ENCODE peak calls at places on chromosome 17, in six cellular contexts. One of them, this sample, is unnamed.

GRCh38 chr17:34499576-34499975 is 79.8 kb upstream of the TMEM132E start:
- DNase-seq in mesenchymal stem cell: no peak
- DNase-seq in tibial nerve: no peak
- DNase-seq in uterus: no peak
- DNase-seq in coronary artery: no peak
- DNase-seq in heart left ventricle: no peak
- DNase-seq in this sample: no peak

GRCh38 chr17:61144876-61145564 is 254.6 kb upstream of the TBX2 start:
- DNase-seq in mesenchymal stem cell: peak
- DNase-seq in tibial nerve: no peak
- DNase-seq in uterus: peak
- DNase-seq in heart left ventricle: no peak
- DNase-seq in coronary artery: no peak
- DNase-seq in this sample: no peak

GRCh38 chr17:4717791-4718190 is 7.4 kb downstream of the ARRB2 start:
- DNase-seq in uterus: no peak
- DNase-seq in heart left ventricle: no peak
- DNase-seq in coronary artery: no peak
- DNase-seq in mesenchymal stem cell: no peak
- DNase-seq in tibial nerve: no peak
- DNase-seq in this sample: no peak

GRCh38 chr17:57097832-57098421 is 12.9 kb downstream of the AKAP1 start:
- DNase-seq in tibial nerve: no peak
- DNase-seq in mesenchymal stem cell: peak
- DNase-seq in uterus: peak
- DNase-seq in coronary artery: no peak
- DNase-seq in heart left ventricle: peak
- DNase-seq in this sample: no peak

GRCh38 chr17:503449-503700 is 150.8 kb upstream of the RPH3AL start:
- DNase-seq in mesenchymal stem cell: no peak
- DNase-seq in heart left ventricle: no peak
- DNase-seq in tibial nerve: no peak
- DNase-seq in uterus: no peak
- DNase-seq in coronary artery: no peak
- DNase-seq in this sample: no peak

GRCh38 chr17:10610821-10611323 is 46.2 kb downstream of the MYH3 start:
- DNase-seq in coronary artery: no peak
- DNase-seq in uterus: no peak
- DNase-seq in mesenchymal stem cell: no peak
- DNase-seq in heart left ventricle: no peak
- DNase-seq in tibial nerve: no peak
- DNase-seq in this sample: no peak

GRCh38 chr17:9406046-9406631 is 169.5 kb downstream of the STX8 start:
- DNase-seq in heart left ventricle: no peak
- DNase-seq in coronary artery: no peak
- DNase-seq in uterus: no peak
- DNase-seq in tibial nerve: no peak
- DNase-seq in mesenchymal stem cell: peak
- DNase-seq in this sample: no peak

GRCh38 chr17:12050646-12051225 is 30.1 kb downstream of the MAP2K4 start:
- DNase-seq in uterus: no peak
- DNase-seq in tibial nerve: no peak
- DNase-seq in mesenchymal stem cell: no peak
- DNase-seq in heart left ventricle: no peak
- DNase-seq in coronary artery: no peak
- DNase-seq in this sample: no peak

GRCh38 chr17:35170968-35171771 is 23.0 kb downstream of the SLC35G3 start:
- DNase-seq in mesenchymal stem cell: peak
- DNase-seq in heart left ventricle: no peak
- DNase-seq in coronary artery: no peak
- DNase-seq in uterus: no peak
- DNase-seq in tibial nerve: no peak
- DNase-seq in this sample: no peak

GRCh38 chr17:10094806-10095205 is 103.6 kb downstream of the GAS7 start:
- DNase-seq in heart left ventricle: no peak
- DNase-seq in mesenchymal stem cell: no peak
- DNase-seq in tibial nerve: no peak
- DNase-seq in coronary artery: peak
- DNase-seq in uterus: peak
- DNase-seq in this sample: peak

GRCh38 chr17:77424585-77425344 is 284.0 kb downstream of the SEC14L1 start:
- DNase-seq in coronary artery: peak
- DNase-seq in mesenchymal stem cell: peak
- DNase-seq in tibial nerve: peak
- DNase-seq in uterus: peak
- DNase-seq in heart left ventricle: peak
- DNase-seq in this sample: peak

GRCh38 chr17:72125742-72126141 is 4.9 kb downstream of the SOX9 start:
- DNase-seq in tibial nerve: no peak
- DNase-seq in mesenchymal stem cell: peak
- DNase-seq in coronary artery: no peak
- DNase-seq in heart left ventricle: no peak
- DNase-seq in uterus: no peak
- DNase-seq in this sample: no peak

GRCh38 chr17:79615446-79615845 is 4.6 kb upstream of the RBFOX3 start:
- DNase-seq in coronary artery: no peak
- DNase-seq in tibial nerve: no peak
- DNase-seq in heart left ventricle: no peak
- DNase-seq in uterus: no peak
- DNase-seq in mesenchymal stem cell: no peak
- DNase-seq in this sample: no peak

GRCh38 chr17:34601431-34601830 is 22.0 kb downstream of the TMEM132E start:
- DNase-seq in coronary artery: no peak
- DNase-seq in uterus: no peak
- DNase-seq in tibial nerve: no peak
- DNase-seq in heart left ventricle: no peak
- DNase-seq in mesenchymal stem cell: no peak
- DNase-seq in this sample: no peak

GRCh38 chr17:27376637-27377547 is 79.4 kb upstream of the KSR1 start:
- DNase-seq in heart left ventricle: no peak
- DNase-seq in uterus: peak
- DNase-seq in coronary artery: no peak
- DNase-seq in tibial nerve: no peak
- DNase-seq in mesenchymal stem cell: no peak
- DNase-seq in this sample: no peak

DNA sequence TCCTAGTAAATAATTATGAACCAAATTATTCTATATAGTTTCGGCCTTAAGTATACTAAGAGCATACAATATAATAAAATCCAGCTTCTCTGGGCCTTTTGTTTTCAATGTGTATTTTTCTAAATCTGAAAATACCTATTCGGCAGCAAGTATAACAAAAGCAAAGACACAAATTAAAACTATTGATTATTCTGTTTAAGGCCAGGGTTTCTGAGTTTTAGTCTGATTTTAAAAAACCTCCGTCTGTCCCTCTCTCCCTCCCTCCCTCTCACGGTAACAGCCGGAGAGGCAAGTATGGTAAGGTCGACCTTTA is 1.5 kb downstream of the TOB1 start:
- DNase-seq in uterus: no peak
- DNase-seq in mesenchymal stem cell: no peak
- DNase-seq in coronary artery: no peak
- DNase-seq in tibial nerve: no peak
- DNase-seq in heart left ventricle: no peak
- DNase-seq in this sample: no peak
- H3K27ac ChIP-seq in uterus: peak
- H3K27ac ChIP-seq in mesenchymal stem cell: peak
- H3K27ac ChIP-seq in coronary artery: peak
- H3K27ac ChIP-seq in tibial nerve: peak
- H3K27ac ChIP-seq in heart left ventricle: peak
- H3K27ac ChIP-seq in this sample: peak

GRCh38 chr17:64092111-64092510 is 37.8 kb downstream of the ERN1 start:
- DNase-seq in uterus: no peak
- DNase-seq in tibial nerve: no peak
- DNase-seq in mesenchymal stem cell: no peak
- DNase-seq in coronary artery: no peak
- DNase-seq in heart left ventricle: no peak
- DNase-seq in this sample: no peak

GRCh38 chr17:64090144-64090543 is 39.8 kb downstream of the ERN1 start:
- DNase-seq in mesenchymal stem cell: no peak
- DNase-seq in coronary artery: no peak
- DNase-seq in heart left ventricle: no peak
- DNase-seq in tibial nerve: no peak
- DNase-seq in uterus: no peak
- DNase-seq in this sample: no peak

GRCh38 chr17:64092952-64093451 is 36.9 kb downstream of the ERN1 start:
- DNase-seq in coronary artery: no peak
- DNase-seq in tibial nerve: no peak
- DNase-seq in mesenchymal stem cell: peak
- DNase-seq in uterus: peak
- DNase-seq in heart left ventricle: no peak
- DNase-seq in this sample: no peak

GRCh38 chr17:64091571-64091970 is 38.4 kb downstream of the ERN1 start:
- DNase-seq in uterus: no peak
- DNase-seq in coronary artery: no peak
- DNase-seq in heart left ventricle: no peak
- DNase-seq in mesenchymal stem cell: no peak
- DNase-seq in tibial nerve: no peak
- DNase-seq in this sample: no peak

GRCh38 chr17:64091116-64091515 is 38.8 kb downstream of the ERN1 start:
- DNase-seq in uterus: no peak
- DNase-seq in coronary artery: no peak
- DNase-seq in tibial nerve: no peak
- DNase-seq in mesenchymal stem cell: no peak
- DNase-seq in heart left ventricle: no peak
- DNase-seq in this sample: no peak
- H3K4me3 ChIP-seq in uterus: no peak
- H3K4me3 ChIP-seq in coronary artery: no peak
- H3K4me3 ChIP-seq in tibial nerve: no peak
- H3K4me3 ChIP-seq in mesenchymal stem cell: no peak
- H3K4me3 ChIP-seq in heart left ventricle: no peak
- H3K4me3 ChIP-seq in this sample: no peak

DNA sequence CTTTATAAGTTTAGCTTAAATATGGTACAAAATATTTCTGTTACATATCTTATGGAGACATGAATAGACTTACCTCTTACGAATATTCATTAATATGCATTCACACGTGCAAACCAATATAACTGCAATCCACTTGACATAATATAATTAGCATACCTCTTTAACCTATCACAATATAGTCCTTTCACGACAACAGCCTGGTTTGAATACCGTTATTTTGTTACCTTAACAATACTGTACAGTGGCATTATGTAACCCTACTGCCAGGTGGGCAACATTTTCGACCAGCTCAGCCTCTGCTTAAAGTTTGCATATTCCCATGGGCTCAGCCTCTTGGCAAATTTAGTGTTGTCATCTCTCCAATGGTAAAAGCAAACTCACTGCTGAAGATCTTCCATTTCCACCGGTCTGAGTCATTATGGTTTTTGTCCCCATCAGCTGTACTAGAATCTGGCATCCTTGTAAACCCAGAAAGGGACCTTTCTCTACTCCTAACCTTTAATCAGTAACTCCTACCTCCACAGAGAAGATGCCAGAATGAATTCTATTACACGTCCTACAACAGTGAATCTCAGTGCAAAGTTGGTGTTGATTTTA is 46.0 kb downstream of the ZNF652 start:
- DNase-seq in mesenchymal stem cell: peak
- DNase-seq in uterus: no peak
- DNase-seq in heart left ventricle: no peak
- DNase-seq in coronary artery: no peak
- DNase-seq in tibial nerve: no peak
- DNase-seq in this sample: no peak
- H3K27ac ChIP-seq in mesenchymal stem cell: no peak
- H3K27ac ChIP-seq in uterus: peak
- H3K27ac ChIP-seq in heart left ventricle: no peak
- H3K27ac ChIP-seq in coronary artery: peak
- H3K27ac ChIP-seq in tibial nerve: peak
- H3K27ac ChIP-seq in this sample: peak

DNA sequence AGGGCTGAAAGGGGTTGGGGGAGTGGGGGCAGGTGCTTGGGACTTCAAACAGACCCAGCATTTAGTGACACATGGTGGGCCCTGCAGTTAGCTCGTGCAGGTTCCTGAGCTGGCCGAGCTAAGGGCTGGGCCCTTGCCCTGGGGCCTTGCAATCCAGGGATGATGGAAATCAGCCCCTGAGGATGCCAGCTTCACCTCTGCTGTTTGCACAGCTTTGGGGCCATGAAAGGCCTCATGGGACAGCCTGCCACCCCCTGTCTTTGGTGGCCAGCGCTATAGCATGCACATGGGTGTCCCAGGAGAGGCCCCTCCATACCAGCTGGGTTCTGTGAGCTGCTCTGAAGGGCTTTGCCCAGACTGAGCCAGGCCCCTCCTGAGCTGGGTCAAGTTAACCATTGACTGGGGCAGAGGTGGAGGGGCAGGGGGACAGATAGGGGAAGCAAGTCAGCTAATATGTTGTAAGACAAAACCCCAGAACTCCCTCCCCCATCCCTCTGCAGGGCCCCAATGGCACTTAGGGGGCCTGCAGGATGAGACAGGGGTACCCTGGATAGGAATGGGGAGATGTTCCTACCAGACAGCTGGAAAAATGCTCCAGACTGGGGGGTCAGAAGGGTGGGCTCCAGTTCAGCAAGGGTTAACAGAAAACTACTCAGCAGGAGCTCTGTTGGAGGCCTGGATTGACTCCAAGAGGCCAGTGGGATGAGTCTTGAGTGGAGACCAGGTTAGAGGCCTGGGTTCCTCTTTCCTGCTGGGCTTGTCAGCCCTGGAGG is 679 bp downstream of the PRR15L start:
- DNase-seq in heart left ventricle: no peak
- DNase-seq in uterus: no peak
- DNase-seq in tibial nerve: no peak
- DNase-seq in coronary artery: no peak
- DNase-seq in mesenchymal stem cell: no peak
- DNase-seq in this sample: no peak
- H3K4me3 ChIP-seq in heart left ventricle: no peak
- H3K4me3 ChIP-seq in uterus: no peak
- H3K4me3 ChIP-seq in tibial nerve: no peak
- H3K4me3 ChIP-seq in coronary artery: no peak
- H3K4me3 ChIP-seq in mesenchymal stem cell: no peak
- H3K4me3 ChIP-seq in this sample: no peak

DNA sequence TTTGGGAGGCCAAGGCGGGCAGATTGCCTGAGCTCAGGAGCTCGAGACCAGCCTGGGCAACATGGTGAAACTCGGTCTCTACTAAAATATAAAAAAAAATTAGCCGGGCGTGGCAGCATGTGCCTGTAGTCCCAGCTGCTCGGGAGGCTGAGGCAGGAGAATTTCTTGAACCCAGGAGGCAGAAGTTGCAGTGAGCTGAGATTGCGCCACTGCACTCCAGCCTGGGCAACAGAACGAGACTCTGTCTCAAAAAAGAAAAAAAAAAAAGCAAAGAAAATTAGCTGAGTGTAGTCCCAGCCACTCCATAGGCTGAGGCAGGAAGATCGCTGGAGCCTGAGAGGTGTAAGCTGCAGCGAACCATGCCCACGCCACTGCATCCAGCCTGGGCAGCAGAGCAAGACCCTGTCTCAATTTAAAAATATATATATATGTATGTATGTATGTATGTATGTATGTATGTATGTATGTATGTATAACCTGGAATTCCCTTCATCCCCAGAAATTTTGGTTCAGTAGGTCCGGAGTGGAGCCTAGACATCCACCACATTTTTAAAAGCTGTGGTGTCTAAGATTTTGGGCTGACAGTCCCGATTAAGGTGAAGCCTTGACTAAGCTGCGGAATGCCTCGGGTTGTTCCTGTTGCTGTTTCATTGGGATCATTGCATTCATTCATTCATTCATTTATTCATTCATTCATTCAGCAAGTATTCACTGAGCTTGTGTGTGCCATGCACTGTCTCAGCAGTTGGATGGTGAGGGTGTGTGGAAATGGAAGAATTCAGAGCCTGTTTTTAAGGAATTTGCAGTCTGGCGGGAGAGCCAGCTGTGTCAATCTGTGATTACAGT is 25.9 kb downstream of the TMEM94 start:
- DNase-seq in uterus: no peak
- DNase-seq in heart left ventricle: no peak
- DNase-seq in coronary artery: no peak
- DNase-seq in mesenchymal stem cell: no peak
- DNase-seq in tibial nerve: no peak
- DNase-seq in this sample: no peak
- H3K27ac ChIP-seq in uterus: no peak
- H3K27ac ChIP-seq in heart left ventricle: no peak
- H3K27ac ChIP-seq in coronary artery: peak
- H3K27ac ChIP-seq in mesenchymal stem cell: no peak
- H3K27ac ChIP-seq in tibial nerve: no peak
- H3K27ac ChIP-seq in this sample: peak